ENCODE peak calls at places on chromosome X, in seven cellular contexts. K is kidney, N is PC-9, M is IMR-90, L is choroid plexus epithelial cell, D is cardiac fibroblast, S is MM.1S. Q is an unnamed sample.
A peak's percentile ranks its signal among the peaks of the same experiment; 100 is the strongest.

GRCh38 chrX:74535211-74535621 is 79.2 kb downstream of the RLIM start:
- DNase-seq in K (no peak), S (peak; percentile 48), L (peak; percentile 79), M (peak; percentile 71), N (peak; percentile 38), D (peak; percentile 63), Q (no peak)

GRCh38 chrX:17707731-17708130 is 29.6 kb upstream of the SCML1 start:
- DNase-seq in K (no peak), N (no peak), S (no peak), L (no peak), D (no peak), M (no peak), Q (no peak)

GRCh38 chrX:70481424-70481823 is 36.8 kb downstream of the DLG3 start:
- DNase-seq in L (peak; percentile 26), D (peak; percentile 18), N (no peak), K (no peak), S (no peak), M (no peak), Q (no peak)

GRCh38 chrX:27675493-27675892 is 85.3 kb downstream of the DCAF8L2 start:
- DNase-seq in N (peak; percentile 65), M (peak; percentile 16), L (peak; percentile 86), D (peak; percentile 73), S (no peak), K (no peak), Q (no peak)

GRCh38 chrX:68684291-68684918 is 36.9 kb downstream of the STARD8 start:
- DNase-seq in D (no peak), M (no peak), N (no peak), K (peak; percentile 88), S (no peak), L (peak; percentile 10), Q (no peak)

GRCh38 chrX:47571896-47572295 is 10.3 kb upstream of the TIMP1 start:
- DNase-seq in N (no peak), K (no peak), M (no peak), S (no peak), L (no peak), D (no peak), Q (no peak)

GRCh38 chrX:20530319-20530979 is 263.7 kb upstream of the RPS6KA3 start:
- DNase-seq in M (peak; percentile 64), N (peak; percentile 47), S (peak; percentile 52), D (peak; percentile 69), L (peak; percentile 77), K (no peak), Q (no peak)

GRCh38 chrX:115894087-115894486 is 276.5 kb upstream of the AGTR2 start:
- DNase-seq in K (no peak), L (peak; percentile 4), S (peak; percentile 39), M (peak; percentile 33), D (peak; percentile 7), N (peak; percentile 56), Q (no peak)

GRCh38 chrX:20355187-20355586 is 88.5 kb upstream of the RPS6KA3 start:
- DNase-seq in D (no peak), S (no peak), N (no peak), K (no peak), M (no peak), L (no peak), Q (no peak)

GRCh38 chrX:13398073-13398823 is 78.4 kb upstream of the ATXN3L start:
- DNase-seq in K (peak; percentile 81), S (no peak), M (peak; percentile 100), N (peak; percentile 98), D (peak; percentile 98), L (peak; percentile 98), Q (peak; percentile 84)

GRCh38 chrX:38845426-38845825 is 44.2 kb downstream of the MID1IP1 start:
- DNase-seq in D (no peak), K (no peak), S (no peak), N (no peak), M (no peak), L (no peak), Q (no peak)

GRCh38 chrX:154751121-154751668 is 318 bp upstream of the GAB3 start:
- DNase-seq in K (no peak), S (peak; percentile 9), N (no peak), M (no peak), L (no peak), D (no peak), Q (no peak)

DNA sequence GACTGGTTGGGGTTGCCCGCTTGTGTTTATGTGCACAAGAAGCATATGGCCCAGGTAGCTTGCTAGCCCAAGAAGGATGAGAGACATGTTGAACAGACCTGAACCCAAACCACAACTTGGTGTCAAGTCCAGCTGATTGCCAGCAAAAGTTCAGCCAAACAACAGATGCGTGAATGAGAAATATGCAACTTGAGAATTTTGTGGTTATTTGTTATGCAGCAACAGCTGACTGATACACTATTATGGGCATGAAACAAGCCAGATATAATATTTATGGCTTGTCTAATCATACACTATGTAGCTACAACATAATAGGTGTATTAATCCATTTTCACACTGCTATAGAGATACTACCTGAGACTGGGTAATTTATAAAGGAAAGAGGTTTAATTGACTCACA is 66.3 kb upstream of the FTHL17 start:
- DNase-seq in N (no peak), K (no peak), S (no peak), D (no peak), L (no peak), M (no peak), Q (no peak)
- H3K4me3 ChIP-seq in N (no peak overlapping the region), K (no peak overlapping the region), S (no peak overlapping the region), D (no peak overlapping the region), L (no peak overlapping the region), M (no peak overlapping the region), Q (no peak overlapping the region)

DNA sequence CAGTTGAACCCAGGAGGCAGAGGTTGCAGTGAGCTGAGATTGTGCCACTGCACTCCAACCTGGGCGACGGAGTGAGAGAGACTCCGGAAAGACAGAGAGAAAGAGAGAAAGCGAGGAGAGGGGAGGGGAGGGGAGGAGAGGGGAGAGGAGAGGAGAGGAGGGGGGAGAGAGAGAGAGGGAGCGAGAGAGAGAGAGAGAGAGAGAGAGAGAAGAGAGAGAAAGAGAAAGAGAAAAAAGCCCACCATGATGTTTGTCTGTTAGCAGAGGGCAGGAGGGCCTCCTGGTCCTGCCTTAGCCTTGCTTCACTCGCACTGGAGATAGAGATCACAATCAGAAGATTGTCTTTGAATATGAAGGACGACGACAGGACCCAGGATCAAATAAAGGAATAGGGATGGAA is 18.7 kb upstream of the BCORL1 start:
- DNase-seq in L (no peak), N (no peak), M (no peak), S (no peak), K (no peak), D (no peak), Q (no peak)
- H3K4me3 ChIP-seq in L (no peak overlapping the region), N (no peak overlapping the region), M (no peak overlapping the region), S (no peak overlapping the region), K (no peak overlapping the region), D (no peak overlapping the region), Q (no peak overlapping the region)

DNA sequence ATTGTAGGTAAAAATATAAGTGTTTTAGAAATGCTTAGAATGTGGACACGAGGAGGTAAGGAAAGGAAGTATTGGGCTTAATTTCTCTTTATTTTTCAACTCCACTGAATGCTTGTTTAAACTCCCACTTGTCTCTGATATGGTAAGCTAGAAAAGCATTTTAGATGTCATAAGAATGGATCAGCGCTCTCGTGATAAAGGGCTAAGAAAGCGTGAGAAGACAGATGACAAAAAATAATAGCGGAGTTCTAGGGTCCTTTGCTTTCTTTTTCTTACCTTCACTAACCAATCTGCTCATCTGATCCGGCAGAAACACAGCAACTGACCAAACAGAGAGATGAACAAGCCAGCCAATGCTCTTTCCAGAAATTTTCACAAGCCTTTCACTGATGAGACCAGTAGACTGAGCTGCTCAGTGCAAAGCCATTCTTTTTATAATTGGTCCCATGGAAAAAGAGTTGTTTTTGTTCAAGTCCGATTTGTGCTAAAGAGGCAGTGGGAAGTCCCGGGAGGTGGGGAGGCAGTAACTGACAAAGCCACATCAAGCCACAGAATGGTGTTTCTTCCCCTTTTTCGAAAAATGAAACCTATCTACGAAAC is at the start of gene TASL:
- DNase-seq in D (no peak), N (no peak), L (no peak), M (no peak), S (peak; percentile 83), K (no peak), Q (no peak)
- H3K4me3 ChIP-seq in D (no peak within 1 kb of the TSS), N (no peak within 1 kb of the TSS), L (no peak within 1 kb of the TSS), M (no peak within 1 kb of the TSS), S (peak within 1 kb of the TSS; percentile 71), K (peak within 1 kb of the TSS; percentile 13), Q (no peak within 1 kb of the TSS)

DNA sequence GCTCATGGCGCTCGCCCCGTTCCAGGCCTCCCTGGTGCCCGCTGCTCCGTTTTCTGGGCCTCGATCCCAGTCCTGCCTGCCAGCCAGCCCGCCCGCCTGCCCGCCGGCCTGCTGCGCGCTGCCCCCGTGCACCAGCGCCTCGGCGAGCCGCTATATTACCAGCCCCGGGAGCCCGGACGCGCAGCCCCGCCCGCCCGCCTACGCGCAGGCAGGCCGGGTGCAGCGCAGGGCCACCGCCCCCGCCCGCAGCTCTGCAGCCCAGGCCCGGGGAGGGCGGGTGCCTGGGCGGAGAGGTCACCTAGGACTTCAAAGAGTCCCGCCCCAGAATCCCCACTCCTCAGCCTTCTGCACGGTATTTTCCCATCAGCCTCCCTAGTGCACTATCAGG is at the start of gene MAOB:
- DNase-seq in S (no peak), L (no peak), M (no peak), K (peak; percentile 79), D (no peak), N (no peak), Q (no peak)
- H3K4me3 ChIP-seq in S (no peak within 1 kb of the TSS), L (no peak within 1 kb of the TSS), M (no peak within 1 kb of the TSS), K (peak within 1 kb of the TSS; percentile 62), D (no peak within 1 kb of the TSS), N (no peak within 1 kb of the TSS), Q (no peak within 1 kb of the TSS)

GRCh38 chrX:24466025-24466424 is 939 bp downstream of the PDK3 start:
- DNase-seq in M (no peak), L (no peak), K (no peak), D (no peak), N (no peak), S (no peak), Q (no peak)
- H3K4me3 ChIP-seq in M (no peak overlapping the region), L (no peak overlapping the region), K (peak overlapping the region; percentile 75), D (peak overlapping the region; percentile 62), N (peak overlapping the region; percentile 70), S (peak overlapping the region; percentile 81), Q (peak overlapping the region; percentile 51)

DNA sequence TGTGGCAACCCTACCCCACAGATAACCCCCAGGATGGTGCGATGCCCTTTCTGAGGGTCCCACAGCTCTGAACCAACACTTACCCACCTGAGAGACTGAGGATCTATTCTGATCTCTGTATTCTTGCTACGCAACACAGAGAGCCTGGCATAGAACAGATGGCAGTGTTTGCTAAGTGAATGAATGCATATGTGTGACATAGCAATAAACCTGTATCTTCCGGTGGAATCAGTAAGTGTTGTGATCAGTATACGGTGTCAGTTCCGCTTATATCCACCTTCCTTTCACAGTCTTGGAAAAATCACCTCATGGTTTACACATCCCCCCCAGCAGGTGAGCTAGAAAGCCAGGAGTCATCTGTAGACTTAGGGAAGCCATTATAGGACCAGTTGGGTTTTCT is 5.9 kb upstream of the HSD17B10 start:
- DNase-seq in N (no peak), K (no peak), M (no peak), D (no peak), L (no peak), S (no peak), Q (no peak)
- H3K4me3 ChIP-seq in N (peak overlapping the region; percentile 52), K (no peak overlapping the region), M (no peak overlapping the region), D (peak overlapping the region; percentile 44), L (no peak overlapping the region), S (no peak overlapping the region), Q (peak overlapping the region; percentile 63)

GRCh38 chrX:10189317-10190268 is 32.8 kb downstream of the CLCN4 start:
- DNase-seq in D (peak; percentile 69), L (peak; percentile 71), M (peak; percentile 63), N (peak; percentile 50), S (peak; percentile 55), K (peak; percentile 84), Q (peak; percentile 35)
- H3K4me3 ChIP-seq in D (no peak overlapping the region), L (no peak overlapping the region), M (no peak overlapping the region), N (no peak overlapping the region), S (no peak overlapping the region), K (no peak overlapping the region), Q (no peak overlapping the region)